ENCODE peak calls at places on chromosomes 5 and 9, in six cellular contexts. W is A549, C is HepG2, H is endothelial cell of umbilical vein, I is K562, A is GM12878. Y is an unnamed sample.

GRCh38 chr5:159341914-159342313 is 11.6 kb upstream of the IL12B start:
- DNase-seq in H (no peak), W (peak), A (no peak), C (peak), I (peak), Y (peak)

GRCh38 chr9:37751186-37751585 is 2.4 kb upstream of the TRMT10B start:
- DNase-seq in A (no peak), H (no peak), C (no peak), W (no peak), I (no peak), Y (no peak)

GRCh38 chr5:165630211-165630866 is 2124.9 kb downstream of the MAT2B start:
- DNase-seq in A (peak), I (peak), W (peak), H (peak), C (peak), Y (peak)

GRCh38 chr5:162603399-162603798 is 535.8 kb downstream of the GABRG2 start:
- DNase-seq in A (no peak), H (no peak), W (no peak), I (no peak), C (no peak), Y (no peak)

GRCh38 chr5:10091701-10092100 is 158.0 kb downstream of the ATPSCKMT start:
- DNase-seq in A (no peak), I (no peak), W (no peak), H (no peak), C (no peak), Y (no peak)

GRCh38 chr5:34865131-34865530 is 26.2 kb downstream of the TTC23L start:
- DNase-seq in H (peak), I (no peak), A (no peak), W (no peak), C (no peak), Y (no peak)

GRCh38 chr5:147558826-147559225 is 49.0 kb upstream of the DPYSL3 start:
- DNase-seq in A (no peak), C (no peak), W (peak), I (no peak), H (peak), Y (peak)

GRCh38 chr5:35089688-35090314 is 42.1 kb upstream of the AGXT2 start:
- DNase-seq in A (peak), H (peak), W (peak), I (peak), C (peak), Y (peak)

GRCh38 chr5:18397393-18397792 is 763.1 kb downstream of the TAF11L14 start:
- DNase-seq in I (no peak), W (no peak), H (no peak), A (no peak), C (no peak), Y (peak)

GRCh38 chr5:43851741-43852140 is 248.8 kb downstream of the NNT start:
- DNase-seq in H (no peak), I (no peak), W (no peak), C (no peak), A (no peak), Y (no peak)

GRCh38 chr5:68405026-68405684 is 189.6 kb downstream of the PIK3R1 start:
- DNase-seq in H (no peak), C (no peak), A (no peak), I (peak), W (peak), Y (peak)

GRCh38 chr9:72154468-72155281 is 5.4 kb downstream of the GDA start:
- DNase-seq in C (peak), A (peak), I (no peak), W (peak), H (no peak), Y (no peak)

GRCh38 chr9:125648294-125648693 is 58.7 kb downstream of the MAPKAP1 start:
- DNase-seq in W (no peak), H (peak), I (no peak), C (no peak), A (no peak), Y (no peak)

GRCh38 chr5:60843693-60844428 is at the start of gene ELOVL7:
- DNase-seq in H (peak), C (peak), A (no peak), W (peak), I (peak), Y (no peak)

GRCh38 chr5:89270901-89271300 is 387.9 kb upstream of the MEF2C start:
- DNase-seq in W (no peak), C (no peak), H (no peak), A (no peak), I (no peak), Y (no peak)

GRCh38 chr5:80667384-80667783 is 12.6 kb upstream of the DHFR start:
- DNase-seq in I (no peak), H (no peak), A (no peak), W (no peak), C (no peak), Y (no peak)

GRCh38 chr9:4306066-4306787 is 6.4 kb upstream of the GLIS3 start:
- DNase-seq in H (peak), W (no peak), C (peak), I (no peak), A (no peak), Y (peak)

GRCh38 chr5:67124556-67124955 is 72.0 kb downstream of the CD180 start:
- DNase-seq in C (no peak), W (no peak), I (no peak), A (no peak), H (no peak), Y (no peak)

GRCh38 chr9:8659121-8659520 is 859.5 kb upstream of the DMAC1 start:
- DNase-seq in I (no peak), A (no peak), W (no peak), C (no peak), H (no peak), Y (no peak)

GRCh38 chr9:8666060-8666459 is 866.5 kb upstream of the DMAC1 start:
- DNase-seq in I (no peak), W (no peak), C (no peak), A (no peak), H (no peak), Y (no peak)

DNA sequence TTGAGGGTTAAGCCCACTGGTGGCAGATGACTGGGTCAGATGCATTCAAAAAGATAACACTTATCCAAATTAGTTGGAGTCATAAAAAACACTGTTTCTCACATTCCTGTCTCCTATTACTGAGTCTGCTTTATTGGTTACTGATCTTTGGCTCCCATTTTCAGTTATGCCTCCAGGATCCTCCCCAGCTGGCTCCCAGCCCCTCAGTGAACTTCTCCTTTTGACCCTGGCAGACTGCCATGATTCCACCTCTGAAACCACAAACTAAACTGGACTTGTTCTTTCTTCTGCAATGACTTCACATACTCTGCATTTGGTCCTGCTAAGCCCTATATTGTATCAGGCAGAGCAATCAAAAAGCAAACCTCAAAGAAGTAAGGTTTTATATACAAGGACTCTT is 860.8 kb upstream of the DMAC1 start:
- DNase-seq in A (no peak), H (peak), W (no peak), I (no peak), C (no peak), Y (peak)
- TF ChIP-seq MYC in A (no peak), H (no peak), W (no peak), I (no peak), C (no peak), Y (no peak)

GRCh38 chr5:122073864-122074263 is 4.2 kb downstream of the LOX start:
- DNase-seq in I (no peak), W (no peak), A (no peak), C (no peak), H (no peak), Y (no peak)

GRCh38 chr5:122077451-122078115 is 476 bp downstream of the LOX start:
- DNase-seq in W (peak), I (no peak), C (peak), A (no peak), H (peak), Y (no peak)

GRCh38 chr5:122076023-122076422 is 2.0 kb downstream of the LOX start:
- DNase-seq in H (peak), A (no peak), I (no peak), C (peak), W (no peak), Y (no peak)

GRCh38 chr5:122078116-122078865 is at the start of gene LOX:
- DNase-seq in W (peak), I (no peak), A (no peak), C (peak), H (peak), Y (peak)

GRCh38 chr5:122076669-122077450 is 1.2 kb downstream of the LOX start:
- DNase-seq in I (no peak), A (no peak), W (peak), H (peak), C (peak), Y (peak)
- TF ChIP-seq POLR2A in I (no peak), A (no peak), W (no peak), H (no peak), C (no peak), Y (no peak)

DNA sequence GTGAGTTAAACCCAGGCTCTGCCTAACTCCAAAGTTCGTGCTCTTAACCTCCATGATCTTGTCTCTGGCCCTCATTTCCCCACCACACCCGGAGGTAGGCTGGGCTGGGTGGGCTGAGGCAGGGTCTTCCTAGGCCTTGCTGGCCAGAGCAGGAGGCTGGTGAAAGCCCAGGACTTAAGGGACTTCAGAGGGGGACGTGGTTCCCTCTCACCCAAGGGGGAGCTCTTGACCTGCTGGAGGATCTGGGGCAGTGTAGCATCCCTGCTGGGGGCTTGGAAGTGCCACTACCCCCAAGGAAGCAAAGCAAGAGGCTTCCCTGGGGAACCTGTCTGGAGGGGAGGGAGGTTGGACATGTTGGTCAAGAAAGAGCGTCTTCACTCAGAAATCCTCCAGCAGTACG is 14.7 kb downstream of the PITX1 start:
- DNase-seq in H (no peak), C (no peak), I (no peak), A (no peak), W (no peak), Y (no peak)
- TF ChIP-seq CTCF in H (no peak), C (peak), I (peak), A (no peak), W (no peak), Y (no peak)

GRCh38 chr5:59503223-59503622 is 390.3 kb downstream of the PDE4D start:
- DNase-seq in C (no peak), H (peak), W (no peak), I (no peak), A (no peak), Y (no peak)

DNA sequence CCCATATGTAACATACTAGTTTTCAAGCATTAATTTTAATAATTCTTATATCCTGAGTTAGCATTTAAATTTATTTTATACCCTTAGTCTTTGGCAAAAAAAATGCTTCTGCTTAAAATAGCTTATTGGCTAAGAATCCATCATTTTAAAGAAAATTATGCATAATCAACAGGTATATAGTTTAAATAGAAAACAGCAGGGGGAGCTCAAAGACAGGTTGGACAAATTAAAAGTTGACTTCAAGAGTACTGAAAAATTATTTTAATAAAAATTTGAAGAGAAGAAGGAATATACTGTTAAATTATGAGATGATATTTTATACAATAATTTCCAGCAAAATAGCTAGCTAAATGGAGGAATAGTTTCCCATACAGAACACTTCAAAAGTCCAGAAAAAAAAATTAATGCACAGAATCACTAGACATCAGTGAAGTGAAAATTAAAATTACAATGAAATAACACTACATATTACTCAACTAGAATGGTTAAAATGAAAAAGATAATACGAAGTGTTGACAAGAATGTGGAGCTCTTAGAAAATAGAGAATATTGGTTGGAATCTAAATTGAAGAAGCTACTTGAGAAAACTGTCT is 387.1 kb downstream of the PDE4D start:
- DNase-seq in W (no peak), C (peak), I (no peak), H (peak), A (no peak), Y (peak)
- TF ChIP-seq MYC in W (no peak), C (no peak), I (no peak), H (no peak), A (no peak), Y (no peak)

GRCh38 chr5:180670157-180670556 is 20.8 kb upstream of the FLT4 start:
- DNase-seq in W (no peak), I (no peak), A (no peak), H (no peak), C (no peak), Y (no peak)

GRCh38 chr5:180669661-180670060 is 20.3 kb upstream of the FLT4 start:
- DNase-seq in H (no peak), A (no peak), I (no peak), W (no peak), C (no peak), Y (peak)

GRCh38 chr5:180675036-180675635 is 25.7 kb upstream of the FLT4 start:
- DNase-seq in H (no peak), A (no peak), I (no peak), C (no peak), W (no peak), Y (no peak)

GRCh38 chr5:180670586-180671359 is 21.4 kb upstream of the FLT4 start:
- DNase-seq in H (peak), C (peak), A (peak), W (peak), I (peak), Y (peak)

GRCh38 chr5:180673371-180674252 is 24.2 kb upstream of the FLT4 start:
- DNase-seq in C (no peak), H (no peak), I (no peak), W (no peak), A (no peak), Y (no peak)
- TF ChIP-seq POLR2A in C (no peak), H (no peak), I (no peak), W (no peak), A (no peak), Y (no peak)

DNA sequence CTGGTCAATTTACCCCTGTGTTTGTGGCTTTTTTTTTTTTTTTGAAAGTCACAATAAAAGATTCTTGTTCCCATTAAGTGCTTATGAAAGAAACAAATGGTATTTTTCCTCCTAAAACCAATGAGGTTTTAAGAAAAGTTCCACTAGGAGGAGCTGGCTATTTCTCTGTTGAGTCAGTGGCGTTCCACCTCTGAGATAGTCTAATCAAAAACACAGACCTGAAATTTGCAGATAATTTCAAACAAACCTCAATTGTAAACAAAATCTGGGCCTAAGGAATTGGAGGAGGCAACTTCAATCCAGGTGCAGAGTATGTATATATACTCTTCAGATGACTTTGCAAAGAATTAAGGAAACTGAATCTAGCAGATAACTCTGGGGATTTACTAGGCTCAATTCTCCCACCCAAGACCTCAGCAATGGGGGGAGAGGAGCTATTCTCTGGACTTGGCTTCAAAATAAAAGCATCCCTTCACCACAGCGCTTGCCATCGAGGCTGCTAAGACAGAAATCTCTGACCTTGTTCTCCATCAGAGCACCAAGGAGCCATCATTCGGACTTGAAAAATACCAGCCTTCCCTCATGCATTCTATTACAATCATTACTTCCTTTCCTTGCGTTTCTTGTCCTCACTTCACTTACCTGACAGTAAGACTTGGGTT is 52.4 kb downstream of the FANCC start:
- DNase-seq in I (peak), A (no peak), C (no peak), W (peak), H (peak), Y (peak)
- TF ChIP-seq CTCF in I (peak), A (peak), C (peak), W (peak), H (no peak), Y (no peak)

GRCh38 chr5:6291961-6292360 is 86.4 kb downstream of the MED10 start:
- DNase-seq in W (peak), A (no peak), C (peak), I (no peak), H (peak), Y (peak)
- TF ChIP-seq MYC in W (no peak), A (no peak), C (no peak), I (no peak), H (no peak), Y (no peak)

GRCh38 chr9:95507456-95508241 is 9.1 kb downstream of the PTCH1 start:
- DNase-seq in C (peak), A (no peak), W (peak), I (peak), H (peak), Y (peak)
- TF ChIP-seq POLR2A in C (no peak), A (no peak), W (no peak), I (peak), H (no peak), Y (no peak)

GRCh38 chr5:141223112-141223783 is at the start of gene PCDHB14:
- DNase-seq in I (peak), W (peak), H (peak), A (no peak), C (peak), Y (peak)
- TF ChIP-seq CTCF in I (peak), W (peak), H (no peak), A (no peak), C (peak), Y (no peak)